ENCODE peak calls at places on chromosome 7, in ten cellular contexts. One of them, this sample, is unnamed.

GRCh38 chr7:70695804-70696104 is 436.2 kb upstream of the GALNT17 start:
- DNase-seq in Calu3: no peak
- DNase-seq in HS-27A: no peak
- DNase-seq in H9: no peak
- DNase-seq in neural progenitor cell: peak
- DNase-seq in iPS DF 6.9: no peak
- DNase-seq in GOT3: no peak
- DNase-seq in activated effector memory CD4-positive, alpha-beta T cell treated with anti-CD3 and anti-CD28 coated beads, Interleukin-2, amount 50 U/mL, for 16 hours: no peak
- DNase-seq in choroid plexus epithelial cell: no peak
- DNase-seq in activated T-cell treated with anti-CD3 and anti-CD28 coated beads for 48 hours: no peak
- DNase-seq in this sample: no peak

GRCh38 chr7:129433823-129434171 is 435 bp upstream of the STRIP2 start:
- DNase-seq in Calu3: peak
- DNase-seq in HS-27A: no peak
- DNase-seq in H9: no peak
- DNase-seq in neural progenitor cell: peak
- DNase-seq in iPS DF 6.9: peak
- DNase-seq in GOT3: no peak
- DNase-seq in activated effector memory CD4-positive, alpha-beta T cell treated with anti-CD3 and anti-CD28 coated beads, Interleukin-2, amount 50 U/mL, for 16 hours: no peak
- DNase-seq in choroid plexus epithelial cell: no peak
- DNase-seq in activated T-cell treated with anti-CD3 and anti-CD28 coated beads for 48 hours: no peak
- DNase-seq in this sample: no peak

GRCh38 chr7:95811846-95812445 is 39.6 kb downstream of the DYNC1I1 start:
- DNase-seq in Calu3: no peak
- DNase-seq in HS-27A: no peak
- DNase-seq in H9: no peak
- DNase-seq in neural progenitor cell: no peak
- DNase-seq in iPS DF 6.9: no peak
- DNase-seq in GOT3: no peak
- DNase-seq in activated effector memory CD4-positive, alpha-beta T cell treated with anti-CD3 and anti-CD28 coated beads, Interleukin-2, amount 50 U/mL, for 16 hours: no peak
- DNase-seq in choroid plexus epithelial cell: no peak
- DNase-seq in activated T-cell treated with anti-CD3 and anti-CD28 coated beads for 48 hours: no peak
- DNase-seq in this sample: no peak

GRCh38 chr7:14144538-14144937 is 155.1 kb upstream of the ETV1 start:
- DNase-seq in Calu3: no peak
- DNase-seq in HS-27A: no peak
- DNase-seq in H9: no peak
- DNase-seq in neural progenitor cell: no peak
- DNase-seq in iPS DF 6.9: no peak
- DNase-seq in GOT3: no peak
- DNase-seq in activated effector memory CD4-positive, alpha-beta T cell treated with anti-CD3 and anti-CD28 coated beads, Interleukin-2, amount 50 U/mL, for 16 hours: no peak
- DNase-seq in choroid plexus epithelial cell: no peak
- DNase-seq in activated T-cell treated with anti-CD3 and anti-CD28 coated beads for 48 hours: no peak
- DNase-seq in this sample: no peak

GRCh38 chr7:16504019-16504418 is 22.6 kb upstream of the LRRC72 start:
- DNase-seq in Calu3: peak
- DNase-seq in HS-27A: no peak
- DNase-seq in H9: no peak
- DNase-seq in neural progenitor cell: no peak
- DNase-seq in iPS DF 6.9: no peak
- DNase-seq in GOT3: no peak
- DNase-seq in activated effector memory CD4-positive, alpha-beta T cell treated with anti-CD3 and anti-CD28 coated beads, Interleukin-2, amount 50 U/mL, for 16 hours: no peak
- DNase-seq in choroid plexus epithelial cell: peak
- DNase-seq in activated T-cell treated with anti-CD3 and anti-CD28 coated beads for 48 hours: no peak
- DNase-seq in this sample: no peak

GRCh38 chr7:158581440-158582088 is 6.1 kb downstream of the PTPRN2 start:
- DNase-seq in Calu3: peak
- DNase-seq in HS-27A: no peak
- DNase-seq in H9: no peak
- DNase-seq in neural progenitor cell: no peak
- DNase-seq in iPS DF 6.9: no peak
- DNase-seq in GOT3: no peak
- DNase-seq in activated effector memory CD4-positive, alpha-beta T cell treated with anti-CD3 and anti-CD28 coated beads, Interleukin-2, amount 50 U/mL, for 16 hours: no peak
- DNase-seq in choroid plexus epithelial cell: no peak
- DNase-seq in activated T-cell treated with anti-CD3 and anti-CD28 coated beads for 48 hours: no peak
- DNase-seq in this sample: no peak

GRCh38 chr7:151383638-151384351 is 26.0 kb downstream of the WDR86 start:
- DNase-seq in Calu3: no peak
- DNase-seq in HS-27A: no peak
- DNase-seq in H9: peak
- DNase-seq in neural progenitor cell: no peak
- DNase-seq in iPS DF 6.9: no peak
- DNase-seq in GOT3: no peak
- DNase-seq in activated effector memory CD4-positive, alpha-beta T cell treated with anti-CD3 and anti-CD28 coated beads, Interleukin-2, amount 50 U/mL, for 16 hours: no peak
- DNase-seq in choroid plexus epithelial cell: no peak
- DNase-seq in activated T-cell treated with anti-CD3 and anti-CD28 coated beads for 48 hours: no peak
- DNase-seq in this sample: no peak

GRCh38 chr7:137755846-137756685 is 90.7 kb downstream of the DGKI start:
- DNase-seq in Calu3: no peak
- DNase-seq in HS-27A: no peak
- DNase-seq in H9: no peak
- DNase-seq in neural progenitor cell: no peak
- DNase-seq in iPS DF 6.9: no peak
- DNase-seq in GOT3: no peak
- DNase-seq in activated effector memory CD4-positive, alpha-beta T cell treated with anti-CD3 and anti-CD28 coated beads, Interleukin-2, amount 50 U/mL, for 16 hours: no peak
- DNase-seq in choroid plexus epithelial cell: no peak
- DNase-seq in activated T-cell treated with anti-CD3 and anti-CD28 coated beads for 48 hours: no peak
- DNase-seq in this sample: no peak

GRCh38 chr7:28474267-28474618 is 61.9 kb downstream of the CREB5 start:
- DNase-seq in Calu3: no peak
- DNase-seq in HS-27A: no peak
- DNase-seq in H9: no peak
- DNase-seq in neural progenitor cell: no peak
- DNase-seq in iPS DF 6.9: no peak
- DNase-seq in GOT3: no peak
- DNase-seq in activated effector memory CD4-positive, alpha-beta T cell treated with anti-CD3 and anti-CD28 coated beads, Interleukin-2, amount 50 U/mL, for 16 hours: no peak
- DNase-seq in choroid plexus epithelial cell: no peak
- DNase-seq in activated T-cell treated with anti-CD3 and anti-CD28 coated beads for 48 hours: no peak
- DNase-seq in this sample: no peak

GRCh38 chr7:33751395-33751794 is 153.9 kb upstream of the BMPER start:
- DNase-seq in Calu3: no peak
- DNase-seq in HS-27A: no peak
- DNase-seq in H9: no peak
- DNase-seq in neural progenitor cell: no peak
- DNase-seq in iPS DF 6.9: no peak
- DNase-seq in GOT3: no peak
- DNase-seq in activated effector memory CD4-positive, alpha-beta T cell treated with anti-CD3 and anti-CD28 coated beads, Interleukin-2, amount 50 U/mL, for 16 hours: no peak
- DNase-seq in choroid plexus epithelial cell: no peak
- DNase-seq in activated T-cell treated with anti-CD3 and anti-CD28 coated beads for 48 hours: no peak
- DNase-seq in this sample: no peak

GRCh38 chr7:96178581-96178980 is 143.3 kb downstream of the SLC25A13 start:
- DNase-seq in Calu3: no peak
- DNase-seq in HS-27A: no peak
- DNase-seq in H9: no peak
- DNase-seq in neural progenitor cell: peak
- DNase-seq in iPS DF 6.9: no peak
- DNase-seq in GOT3: no peak
- DNase-seq in activated effector memory CD4-positive, alpha-beta T cell treated with anti-CD3 and anti-CD28 coated beads, Interleukin-2, amount 50 U/mL, for 16 hours: no peak
- DNase-seq in choroid plexus epithelial cell: no peak
- DNase-seq in activated T-cell treated with anti-CD3 and anti-CD28 coated beads for 48 hours: no peak
- DNase-seq in this sample: no peak

GRCh38 chr7:155865830-155866545 is 53.7 kb upstream of the SHH start:
- DNase-seq in Calu3: no peak
- DNase-seq in HS-27A: no peak
- DNase-seq in H9: peak
- DNase-seq in neural progenitor cell: no peak
- DNase-seq in iPS DF 6.9: no peak
- DNase-seq in GOT3: no peak
- DNase-seq in activated effector memory CD4-positive, alpha-beta T cell treated with anti-CD3 and anti-CD28 coated beads, Interleukin-2, amount 50 U/mL, for 16 hours: peak
- DNase-seq in choroid plexus epithelial cell: no peak
- DNase-seq in activated T-cell treated with anti-CD3 and anti-CD28 coated beads for 48 hours: no peak
- DNase-seq in this sample: no peak

GRCh38 chr7:133836666-133837065 is 290.5 kb upstream of the LRGUK start:
- DNase-seq in Calu3: no peak
- DNase-seq in HS-27A: no peak
- DNase-seq in H9: no peak
- DNase-seq in neural progenitor cell: no peak
- DNase-seq in iPS DF 6.9: no peak
- DNase-seq in GOT3: no peak
- DNase-seq in activated effector memory CD4-positive, alpha-beta T cell treated with anti-CD3 and anti-CD28 coated beads, Interleukin-2, amount 50 U/mL, for 16 hours: no peak
- DNase-seq in choroid plexus epithelial cell: no peak
- DNase-seq in activated T-cell treated with anti-CD3 and anti-CD28 coated beads for 48 hours: no peak
- DNase-seq in this sample: no peak

GRCh38 chr7:106365252-106366005 is 80.6 kb upstream of the NAMPT start:
- DNase-seq in Calu3: peak
- DNase-seq in HS-27A: no peak
- DNase-seq in H9: no peak
- DNase-seq in neural progenitor cell: no peak
- DNase-seq in iPS DF 6.9: no peak
- DNase-seq in GOT3: no peak
- DNase-seq in activated effector memory CD4-positive, alpha-beta T cell treated with anti-CD3 and anti-CD28 coated beads, Interleukin-2, amount 50 U/mL, for 16 hours: no peak
- DNase-seq in choroid plexus epithelial cell: peak
- DNase-seq in activated T-cell treated with anti-CD3 and anti-CD28 coated beads for 48 hours: no peak
- DNase-seq in this sample: no peak

GRCh38 chr7:135204271-135204872 is 7.0 kb downstream of the WDR91 start:
- DNase-seq in Calu3: no peak
- DNase-seq in HS-27A: no peak
- DNase-seq in H9: no peak
- DNase-seq in neural progenitor cell: no peak
- DNase-seq in iPS DF 6.9: no peak
- DNase-seq in GOT3: no peak
- DNase-seq in activated effector memory CD4-positive, alpha-beta T cell treated with anti-CD3 and anti-CD28 coated beads, Interleukin-2, amount 50 U/mL, for 16 hours: no peak
- DNase-seq in choroid plexus epithelial cell: peak
- DNase-seq in activated T-cell treated with anti-CD3 and anti-CD28 coated beads for 48 hours: no peak
- DNase-seq in this sample: no peak

GRCh38 chr7:42479452-42480303 is 242.7 kb upstream of the GLI3 start:
- DNase-seq in Calu3: no peak
- DNase-seq in HS-27A: no peak
- DNase-seq in H9: no peak
- DNase-seq in neural progenitor cell: no peak
- DNase-seq in iPS DF 6.9: no peak
- DNase-seq in GOT3: no peak
- DNase-seq in activated effector memory CD4-positive, alpha-beta T cell treated with anti-CD3 and anti-CD28 coated beads, Interleukin-2, amount 50 U/mL, for 16 hours: no peak
- DNase-seq in choroid plexus epithelial cell: no peak
- DNase-seq in activated T-cell treated with anti-CD3 and anti-CD28 coated beads for 48 hours: no peak
- DNase-seq in this sample: no peak

GRCh38 chr7:120806669-120807068 is 51.3 kb downstream of the TSPAN12 start:
- DNase-seq in Calu3: no peak
- DNase-seq in HS-27A: no peak
- DNase-seq in H9: no peak
- DNase-seq in neural progenitor cell: no peak
- DNase-seq in iPS DF 6.9: no peak
- DNase-seq in GOT3: no peak
- DNase-seq in activated effector memory CD4-positive, alpha-beta T cell treated with anti-CD3 and anti-CD28 coated beads, Interleukin-2, amount 50 U/mL, for 16 hours: no peak
- DNase-seq in choroid plexus epithelial cell: peak
- DNase-seq in activated T-cell treated with anti-CD3 and anti-CD28 coated beads for 48 hours: no peak
- DNase-seq in this sample: no peak

GRCh38 chr7:512541-513311 is 6.9 kb downstream of the PDGFA start:
- DNase-seq in Calu3: peak
- DNase-seq in HS-27A: no peak
- DNase-seq in H9: no peak
- DNase-seq in neural progenitor cell: no peak
- DNase-seq in iPS DF 6.9: no peak
- DNase-seq in GOT3: no peak
- DNase-seq in activated effector memory CD4-positive, alpha-beta T cell treated with anti-CD3 and anti-CD28 coated beads, Interleukin-2, amount 50 U/mL, for 16 hours: no peak
- DNase-seq in choroid plexus epithelial cell: no peak
- DNase-seq in activated T-cell treated with anti-CD3 and anti-CD28 coated beads for 48 hours: no peak
- DNase-seq in this sample: no peak

GRCh38 chr7:148304456-148304855 is 286.1 kb upstream of the C7orf33 start:
- DNase-seq in Calu3: no peak
- DNase-seq in HS-27A: no peak
- DNase-seq in H9: no peak
- DNase-seq in neural progenitor cell: no peak
- DNase-seq in iPS DF 6.9: no peak
- DNase-seq in GOT3: no peak
- DNase-seq in activated effector memory CD4-positive, alpha-beta T cell treated with anti-CD3 and anti-CD28 coated beads, Interleukin-2, amount 50 U/mL, for 16 hours: no peak
- DNase-seq in choroid plexus epithelial cell: no peak
- DNase-seq in activated T-cell treated with anti-CD3 and anti-CD28 coated beads for 48 hours: no peak
- DNase-seq in this sample: no peak

GRCh38 chr7:45915606-45916005 is 5.5 kb downstream of the IGFBP3 start:
- DNase-seq in Calu3: no peak
- DNase-seq in HS-27A: no peak
- DNase-seq in H9: no peak
- DNase-seq in neural progenitor cell: no peak
- DNase-seq in iPS DF 6.9: no peak
- DNase-seq in GOT3: no peak
- DNase-seq in activated effector memory CD4-positive, alpha-beta T cell treated with anti-CD3 and anti-CD28 coated beads, Interleukin-2, amount 50 U/mL, for 16 hours: no peak
- DNase-seq in choroid plexus epithelial cell: no peak
- DNase-seq in activated T-cell treated with anti-CD3 and anti-CD28 coated beads for 48 hours: no peak
- DNase-seq in this sample: no peak

This sample was measured in H1.